ENCODE peak calls at places on chromosomes 5 and 9, in nine cellular contexts. V is IMR-90, K is ascending aorta, N is GM12865, X is gastrocnemius medialis, I is BJ, Q is brain microvascular endothelial cell, Y is HCT116, A is DND-41. H is an unnamed sample.
A peak's percentile ranks its signal among the peaks of the same experiment; 100 is the strongest.

GRCh38 chr5:150144211-150144801 is 11.3 kb downstream of the PDGFRB start:
- DNase-seq in V (peak; percentile 86), K (peak; percentile 85), N (no peak), X (peak; percentile 45), I (no peak), Q (peak; percentile 89), Y (no peak), A (peak; percentile 15), H (no peak)

GRCh38 chr5:107672212-107673105 is 1.7 kb upstream of the EFNA5 start:
- DNase-seq in V (peak; percentile 87), K (peak; percentile 90), N (peak; percentile 80), X (no peak), I (peak; percentile 35), Q (peak; percentile 95), Y (peak; percentile 88), A (peak; percentile 9), H (no peak)

GRCh38 chr5:178435321-178436238 is 154.6 kb downstream of the COL23A1 start:
- DNase-seq in V (no peak), K (no peak), N (no peak), X (no peak), I (no peak), Q (no peak), Y (no peak), A (peak; percentile 4), H (no peak)

GRCh38 chr9:8486095-8486494 is 686.5 kb upstream of the DMAC1 start:
- DNase-seq in V (no peak), K (no peak), N (no peak), X (no peak), I (no peak), Q (peak; percentile 57), Y (no peak), A (peak; percentile 9), H (no peak)

GRCh38 chr9:17942498-17942897 is 363.6 kb downstream of the SH3GL2 start:
- DNase-seq in V (no peak), K (no peak), N (no peak), X (no peak), I (no peak), Q (no peak), Y (no peak), A (no peak), H (no peak)

GRCh38 chr5:159022178-159022556 is 77.5 kb downstream of the EBF1 start:
- DNase-seq in V (peak; percentile 86), K (peak; percentile 73), N (no peak), X (no peak), I (peak; percentile 49), Q (peak; percentile 69), Y (no peak), A (no peak), H (no peak)

GRCh38 chr5:97422678-97423077 is 239.6 kb upstream of the RIOK2 start:
- DNase-seq in V (peak; percentile 42), K (no peak), N (no peak), X (no peak), I (no peak), Q (no peak), Y (no peak), A (no peak), H (no peak)

GRCh38 chr5:124468671-124469411 is 277.6 kb downstream of the ZNF608 start:
- DNase-seq in V (no peak), K (no peak), N (no peak), X (no peak), I (no peak), Q (no peak), Y (no peak), A (no peak), H (no peak)

GRCh38 chr9:135391759-135392158 is 87.8 kb upstream of the PPP1R26 start:
- DNase-seq in V (no peak), K (no peak), N (no peak), X (no peak), I (no peak), Q (no peak), Y (no peak), A (no peak), H (no peak)

GRCh38 chr5:180689071-180689694 is 39.8 kb upstream of the FLT4 start:
- DNase-seq in V (no peak), K (no peak), N (no peak), X (no peak), I (no peak), Q (no peak), Y (no peak), A (peak; percentile 91), H (no peak)

GRCh38 chr5:11801061-11801460 is 103.2 kb downstream of the CTNND2 start:
- DNase-seq in V (no peak), K (no peak), N (no peak), X (no peak), I (no peak), Q (no peak), Y (no peak), A (no peak), H (no peak)

GRCh38 chr5:132987531-132988408 is 24.3 kb upstream of the AFF4 start:
- DNase-seq in V (no peak), K (no peak), N (no peak), X (no peak), I (no peak), Q (no peak), Y (no peak), A (no peak), H (no peak)

GRCh38 chr5:159899067-159900049 is 16.9 kb upstream of the ADRA1B start:
- DNase-seq in V (peak; percentile 70), K (no peak), N (no peak), X (no peak), I (peak; percentile 76), Q (no peak), Y (no peak), A (no peak), H (peak; percentile 51)

GRCh38 chr5:144335561-144335960 is 164.9 kb downstream of the KCTD16 start:
- DNase-seq in V (no peak), K (no peak), N (peak; percentile 5), X (no peak), I (no peak), Q (no peak), Y (no peak), A (no peak), H (no peak)

GRCh38 chr9:128627906-128628305 is 28.7 kb downstream of the DYNC2I2 start:
- DNase-seq in V (no peak), K (no peak), N (no peak), X (no peak), I (no peak), Q (no peak), Y (no peak), A (no peak), H (no peak)

GRCh38 chr5:169717298-169717697 is 80.2 kb downstream of the DOCK2 start:
- DNase-seq in V (peak; percentile 30), K (no peak), N (no peak), X (no peak), I (no peak), Q (no peak), Y (no peak), A (no peak), H (no peak)

GRCh38 chr5:131640043-131640856 is 5.2 kb upstream of the RAPGEF6 start:
- DNase-seq in V (peak; percentile 62), K (no peak), N (peak; percentile 42), X (no peak), I (no peak), Q (peak; percentile 25), Y (no peak), A (no peak), H (no peak)

DNA sequence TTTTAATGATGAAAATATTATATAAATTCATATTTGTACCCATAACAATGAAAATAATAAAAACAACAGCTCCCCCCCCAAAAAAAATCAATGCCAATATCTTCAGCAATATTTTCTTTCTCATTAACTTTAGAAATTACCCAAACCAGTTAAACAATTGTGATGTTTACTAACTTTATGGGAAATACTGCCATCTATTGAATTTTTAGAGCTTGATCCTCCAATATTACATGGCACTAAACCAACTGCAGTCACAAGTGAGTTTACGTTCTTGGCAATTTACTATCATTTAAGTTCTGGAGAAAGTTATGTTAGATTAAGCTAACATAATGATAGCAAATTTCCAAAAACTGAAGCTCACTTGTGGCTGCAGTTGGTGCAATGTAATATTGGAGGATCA is 379.6 kb downstream of the CDH18 start:
- DNase-seq in V (no peak), K (no peak), N (no peak), X (no peak), I (no peak), Q (no peak), Y (no peak), A (no peak), H (no peak)
- TF ChIP-seq CTCF in V (no peak), K (no peak), N (no peak), X (no peak), I (no peak), Q (no peak), Y (no peak), A (peak; percentile 4), H (no peak)

GRCh38 chr9:106035810-106036209 is 341.5 kb downstream of the TMEM38B start:
- DNase-seq in V (no peak), K (no peak), N (no peak), X (no peak), I (no peak), Q (no peak), Y (no peak), A (no peak), H (no peak)
- H3K4me3 ChIP-seq in V (no peak overlapping the region), K (no peak overlapping the region), N (no peak overlapping the region), X (no peak overlapping the region), I (no peak overlapping the region), Q (no peak overlapping the region), Y (no peak overlapping the region), A (no peak overlapping the region), H (no peak overlapping the region)

DNA sequence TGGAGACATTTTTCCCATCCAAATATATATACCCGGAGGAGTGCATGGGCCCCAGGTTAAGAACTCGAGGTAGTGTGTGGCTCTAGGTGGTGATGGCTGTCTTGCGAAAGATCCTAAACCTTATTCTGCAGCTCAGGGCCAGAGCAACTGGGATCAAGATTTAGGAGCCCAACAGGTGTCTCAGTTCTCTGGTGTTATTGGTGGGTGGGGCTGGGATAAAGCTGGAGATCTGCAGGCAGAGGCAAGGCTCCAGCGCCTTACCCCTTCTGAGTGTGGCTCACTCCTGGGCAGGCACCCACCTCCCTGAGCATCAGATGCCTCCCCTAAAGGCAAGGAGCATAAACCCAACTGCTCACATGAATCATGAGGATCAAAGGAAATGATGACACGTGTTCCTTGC is 11.2 kb downstream of the UBE2QL1 start:
- DNase-seq in V (no peak), K (no peak), N (no peak), X (no peak), I (no peak), Q (no peak), Y (no peak), A (no peak), H (no peak)
- TF ChIP-seq CTCF in V (no peak), K (no peak), N (no peak), X (no peak), I (no peak), Q (no peak), Y (no peak), A (no peak), H (no peak)

DNA sequence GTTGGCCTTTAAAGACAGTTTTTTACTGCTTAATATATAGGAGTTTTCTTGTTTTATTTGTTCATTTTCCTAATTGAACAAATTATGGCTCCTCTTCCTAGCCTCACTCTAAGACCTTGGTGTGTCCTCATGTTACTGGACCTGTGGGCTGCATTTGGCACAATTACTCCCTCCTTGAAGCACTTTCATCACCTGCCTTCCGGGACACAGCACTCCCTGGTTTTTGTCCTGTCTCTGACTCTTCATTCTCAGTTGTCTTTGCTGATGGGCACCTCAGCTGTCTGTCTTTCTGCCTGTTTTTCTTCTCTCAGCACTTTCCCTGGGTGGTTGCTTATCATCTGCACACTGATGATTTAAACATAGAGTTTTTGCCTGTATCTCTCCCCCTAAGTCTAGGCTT is 13.6 kb downstream of the GTF3C4 start:
- DNase-seq in V (no peak), K (no peak), N (no peak), X (no peak), I (no peak), Q (no peak), Y (no peak), A (no peak), H (no peak)
- H3K4me3 ChIP-seq in V (no peak overlapping the region), K (no peak overlapping the region), N (no peak overlapping the region), X (no peak overlapping the region), I (no peak overlapping the region), Q (no peak overlapping the region), Y (no peak overlapping the region), A (no peak overlapping the region), H (no peak overlapping the region)